ENCODE peak calls at places on chromosomes 5 and 9, in seven cellular contexts. One of them, this sample, is unnamed.

GRCh38 chr5:57174128-57174849 is 430 bp downstream of the GPBP1 start:
- DNase-seq in cerebellar cortex: peak
- DNase-seq in anterior cingulate cortex: peak
- DNase-seq in effector memory CD4-positive, alpha-beta T cell: peak
- DNase-seq in activated naive CD4-positive, alpha-beta T cell treated with Interleukin-2 at 50 U/mL for 16 hours: peak
- DNase-seq in T follicular helper cell: no peak
- DNase-seq in H9: no peak
- DNase-seq in this sample: no peak

GRCh38 chr5:99104538-99105132 is 175.8 kb upstream of the CHD1 start:
- DNase-seq in cerebellar cortex: peak
- DNase-seq in anterior cingulate cortex: no peak
- DNase-seq in effector memory CD4-positive, alpha-beta T cell: no peak
- DNase-seq in activated naive CD4-positive, alpha-beta T cell treated with Interleukin-2 at 50 U/mL for 16 hours: no peak
- DNase-seq in T follicular helper cell: no peak
- DNase-seq in H9: no peak
- DNase-seq in this sample: no peak

GRCh38 chr9:68507098-68507795 is 33.4 kb downstream of the TMEM252 start:
- DNase-seq in cerebellar cortex: peak
- DNase-seq in anterior cingulate cortex: no peak
- DNase-seq in effector memory CD4-positive, alpha-beta T cell: no peak
- DNase-seq in activated naive CD4-positive, alpha-beta T cell treated with Interleukin-2 at 50 U/mL for 16 hours: no peak
- DNase-seq in T follicular helper cell: no peak
- DNase-seq in H9: no peak
- DNase-seq in this sample: no peak

GRCh38 chr9:94017939-94018531 is 62.9 kb upstream of the BARX1 start:
- DNase-seq in cerebellar cortex: no peak
- DNase-seq in anterior cingulate cortex: no peak
- DNase-seq in effector memory CD4-positive, alpha-beta T cell: no peak
- DNase-seq in activated naive CD4-positive, alpha-beta T cell treated with Interleukin-2 at 50 U/mL for 16 hours: no peak
- DNase-seq in T follicular helper cell: no peak
- DNase-seq in H9: no peak
- DNase-seq in this sample: no peak

GRCh38 chr9:91771027-91771426 is 179.0 kb downstream of the ROR2 start:
- DNase-seq in cerebellar cortex: no peak
- DNase-seq in anterior cingulate cortex: no peak
- DNase-seq in effector memory CD4-positive, alpha-beta T cell: no peak
- DNase-seq in activated naive CD4-positive, alpha-beta T cell treated with Interleukin-2 at 50 U/mL for 16 hours: no peak
- DNase-seq in T follicular helper cell: no peak
- DNase-seq in H9: peak
- DNase-seq in this sample: no peak

GRCh38 chr5:153983885-153984284 is 54.8 kb downstream of the FAM114A2 start:
- DNase-seq in cerebellar cortex: no peak
- DNase-seq in anterior cingulate cortex: no peak
- DNase-seq in effector memory CD4-positive, alpha-beta T cell: no peak
- DNase-seq in activated naive CD4-positive, alpha-beta T cell treated with Interleukin-2 at 50 U/mL for 16 hours: no peak
- DNase-seq in T follicular helper cell: no peak
- DNase-seq in H9: no peak
- DNase-seq in this sample: no peak

GRCh38 chr5:83118471-83118870 is 41.1 kb downstream of the XRCC4 start:
- DNase-seq in cerebellar cortex: no peak
- DNase-seq in anterior cingulate cortex: no peak
- DNase-seq in effector memory CD4-positive, alpha-beta T cell: no peak
- DNase-seq in activated naive CD4-positive, alpha-beta T cell treated with Interleukin-2 at 50 U/mL for 16 hours: no peak
- DNase-seq in T follicular helper cell: no peak
- DNase-seq in H9: no peak
- DNase-seq in this sample: no peak

GRCh38 chr9:98807070-98807810 is at the start of gene GALNT12:
- DNase-seq in cerebellar cortex: no peak
- DNase-seq in anterior cingulate cortex: peak
- DNase-seq in effector memory CD4-positive, alpha-beta T cell: peak
- DNase-seq in activated naive CD4-positive, alpha-beta T cell treated with Interleukin-2 at 50 U/mL for 16 hours: peak
- DNase-seq in T follicular helper cell: peak
- DNase-seq in H9: peak
- DNase-seq in this sample: peak

GRCh38 chr5:108642170-108642906 is 105.4 kb upstream of the FER start:
- DNase-seq in cerebellar cortex: peak
- DNase-seq in anterior cingulate cortex: peak
- DNase-seq in effector memory CD4-positive, alpha-beta T cell: no peak
- DNase-seq in activated naive CD4-positive, alpha-beta T cell treated with Interleukin-2 at 50 U/mL for 16 hours: peak
- DNase-seq in T follicular helper cell: peak
- DNase-seq in H9: peak
- DNase-seq in this sample: no peak

GRCh38 chr9:114685951-114686350 is 4.0 kb upstream of the TEX48 start:
- DNase-seq in cerebellar cortex: no peak
- DNase-seq in anterior cingulate cortex: no peak
- DNase-seq in effector memory CD4-positive, alpha-beta T cell: no peak
- DNase-seq in activated naive CD4-positive, alpha-beta T cell treated with Interleukin-2 at 50 U/mL for 16 hours: no peak
- DNase-seq in T follicular helper cell: no peak
- DNase-seq in H9: no peak
- DNase-seq in this sample: no peak

GRCh38 chr5:63401434-63402046 is 560.7 kb downstream of the HTR1A start:
- DNase-seq in cerebellar cortex: peak
- DNase-seq in anterior cingulate cortex: peak
- DNase-seq in effector memory CD4-positive, alpha-beta T cell: no peak
- DNase-seq in activated naive CD4-positive, alpha-beta T cell treated with Interleukin-2 at 50 U/mL for 16 hours: peak
- DNase-seq in T follicular helper cell: no peak
- DNase-seq in H9: peak
- DNase-seq in this sample: peak

GRCh38 chr5:74275204-74275992 is 365.1 kb downstream of the ENC1 start:
- DNase-seq in cerebellar cortex: no peak
- DNase-seq in anterior cingulate cortex: no peak
- DNase-seq in effector memory CD4-positive, alpha-beta T cell: no peak
- DNase-seq in activated naive CD4-positive, alpha-beta T cell treated with Interleukin-2 at 50 U/mL for 16 hours: no peak
- DNase-seq in T follicular helper cell: no peak
- DNase-seq in H9: no peak
- DNase-seq in this sample: no peak

GRCh38 chr9:16485155-16485554 is 385.3 kb downstream of the BNC2 start:
- DNase-seq in cerebellar cortex: no peak
- DNase-seq in anterior cingulate cortex: no peak
- DNase-seq in effector memory CD4-positive, alpha-beta T cell: no peak
- DNase-seq in activated naive CD4-positive, alpha-beta T cell treated with Interleukin-2 at 50 U/mL for 16 hours: no peak
- DNase-seq in T follicular helper cell: no peak
- DNase-seq in H9: no peak
- DNase-seq in this sample: no peak

GRCh38 chr5:7047862-7048261 is 334.6 kb downstream of the TENT4A start:
- DNase-seq in cerebellar cortex: no peak
- DNase-seq in anterior cingulate cortex: no peak
- DNase-seq in effector memory CD4-positive, alpha-beta T cell: no peak
- DNase-seq in activated naive CD4-positive, alpha-beta T cell treated with Interleukin-2 at 50 U/mL for 16 hours: no peak
- DNase-seq in T follicular helper cell: no peak
- DNase-seq in H9: no peak
- DNase-seq in this sample: no peak

GRCh38 chr5:35152733-35153132 is 77.6 kb downstream of the PRLR start:
- DNase-seq in cerebellar cortex: no peak
- DNase-seq in anterior cingulate cortex: no peak
- DNase-seq in effector memory CD4-positive, alpha-beta T cell: no peak
- DNase-seq in activated naive CD4-positive, alpha-beta T cell treated with Interleukin-2 at 50 U/mL for 16 hours: no peak
- DNase-seq in T follicular helper cell: no peak
- DNase-seq in H9: no peak
- DNase-seq in this sample: no peak

GRCh38 chr9:110744753-110745522 is 76.3 kb downstream of the MUSK start:
- DNase-seq in cerebellar cortex: no peak
- DNase-seq in anterior cingulate cortex: no peak
- DNase-seq in effector memory CD4-positive, alpha-beta T cell: no peak
- DNase-seq in activated naive CD4-positive, alpha-beta T cell treated with Interleukin-2 at 50 U/mL for 16 hours: no peak
- DNase-seq in T follicular helper cell: no peak
- DNase-seq in H9: no peak
- DNase-seq in this sample: no peak

GRCh38 chr5:68012429-68012828 is 203.1 kb upstream of the PIK3R1 start:
- DNase-seq in cerebellar cortex: no peak
- DNase-seq in anterior cingulate cortex: no peak
- DNase-seq in effector memory CD4-positive, alpha-beta T cell: no peak
- DNase-seq in activated naive CD4-positive, alpha-beta T cell treated with Interleukin-2 at 50 U/mL for 16 hours: no peak
- DNase-seq in T follicular helper cell: no peak
- DNase-seq in H9: no peak
- DNase-seq in this sample: no peak

GRCh38 chr9:38036359-38037084 is 32.5 kb downstream of the SHB start:
- DNase-seq in cerebellar cortex: no peak
- DNase-seq in anterior cingulate cortex: no peak
- DNase-seq in effector memory CD4-positive, alpha-beta T cell: no peak
- DNase-seq in activated naive CD4-positive, alpha-beta T cell treated with Interleukin-2 at 50 U/mL for 16 hours: no peak
- DNase-seq in T follicular helper cell: no peak
- DNase-seq in H9: no peak
- DNase-seq in this sample: peak

GRCh38 chr5:77900691-77901090 is 124.6 kb upstream of the TBCA start:
- DNase-seq in cerebellar cortex: peak
- DNase-seq in anterior cingulate cortex: peak
- DNase-seq in effector memory CD4-positive, alpha-beta T cell: no peak
- DNase-seq in activated naive CD4-positive, alpha-beta T cell treated with Interleukin-2 at 50 U/mL for 16 hours: no peak
- DNase-seq in T follicular helper cell: no peak
- DNase-seq in H9: no peak
- DNase-seq in this sample: no peak

GRCh38 chr5:53433036-53433435 is 47.4 kb upstream of the FST start:
- DNase-seq in cerebellar cortex: no peak
- DNase-seq in anterior cingulate cortex: no peak
- DNase-seq in effector memory CD4-positive, alpha-beta T cell: no peak
- DNase-seq in activated naive CD4-positive, alpha-beta T cell treated with Interleukin-2 at 50 U/mL for 16 hours: no peak
- DNase-seq in T follicular helper cell: no peak
- DNase-seq in H9: no peak
- DNase-seq in this sample: no peak